ENCODE peak calls at places on chromosomes 12 and 14, in six cellular contexts. K is HT-29; H is GM12892; Q is CD4-positive, alpha-beta memory T cell; S is Right ventricle myocardium inferior; R is effector memory CD4-positive, alpha-beta T cell. V is an unnamed sample.
A peak's percentile ranks its signal among the peaks of the same experiment; 100 is the strongest.

GRCh38 chr14:57085801-57086200 is 182.9 kb downstream of the EXOC5 start:
- DNase-seq in K (no peak), H (no peak), Q (no peak), S (no peak), R (no peak), V (no peak)

GRCh38 chr12:127722651-127723050 is 544.3 kb upstream of the TMEM132C start:
- DNase-seq in K (no peak), H (no peak), Q (no peak), S (no peak), R (no peak), V (no peak)

GRCh38 chr14:94643316-94644101 is 31.3 kb downstream of the SERPINA3 start:
- DNase-seq in K (no peak), H (no peak), Q (no peak), S (no peak), R (no peak), V (no peak)

GRCh38 chr14:64364907-64365306 is 23.2 kb upstream of the MTHFD1 start:
- DNase-seq in K (no peak), H (no peak), Q (no peak), S (no peak), R (no peak), V (no peak)

GRCh38 chr12:32139064-32139421 is 32.4 kb downstream of the BICD1 start:
- DNase-seq in K (no peak), H (peak; percentile 20), Q (no peak), S (no peak), R (no peak), V (no peak)

GRCh38 chr12:44000309-44000952 is 164.6 kb downstream of the TMEM117 start:
- DNase-seq in K (peak; percentile 77), H (no peak), Q (no peak), S (no peak), R (no peak), V (no peak)

GRCh38 chr12:104457746-104458644 is 1.2 kb downstream of the CHST11 start:
- DNase-seq in K (no peak), H (peak; percentile 58), Q (peak; percentile 54), S (peak; percentile 71), R (peak; percentile 38), V (peak; percentile 55)

GRCh38 chr14:68781161-68782021 is 11.5 kb downstream of the ZFP36L1 start:
- DNase-seq in K (peak; percentile 36), H (no peak), Q (peak; percentile 79), S (peak; percentile 53), R (peak; percentile 53), V (peak; percentile 79)

GRCh38 chr14:21768116-21768874 is 94.7 kb upstream of the OR4E1 start:
- DNase-seq in K (peak; percentile 27), H (no peak), Q (peak; percentile 36), S (no peak), R (no peak), V (peak; percentile 28)

GRCh38 chr14:77206261-77206824 is 24.7 kb downstream of the TMEM63C start:
- DNase-seq in K (no peak), H (no peak), Q (no peak), S (no peak), R (no peak), V (no peak)

V was measured in central memory CD4-positive, alpha-beta T cell.